ENCODE peak calls at places on chromosomes 16 and 17, in four cellular contexts. Z is GM10248, A is endodermal cell, O is HCT116. Q is an unnamed sample.

GRCh38 chr17:67836205-67836987 is 11.1 kb downstream of the BPTF start:
- DNase-seq in Z (no peak), A (no peak), O (no peak), Q (no peak)

GRCh38 chr16:69613283-69614154 is 47.8 kb downstream of the NFAT5 start:
- DNase-seq in Z (peak), A (no peak), O (no peak), Q (peak)

GRCh38 chr16:11079657-11080187 is 135.4 kb downstream of the CLEC16A start:
- DNase-seq in Z (peak), A (no peak), O (no peak), Q (peak)

GRCh38 chr17:13425390-13425789 is 176.3 kb downstream of the HS3ST3A1 start:
- DNase-seq in Z (no peak), A (no peak), O (no peak), Q (no peak)

GRCh38 chr16:5438591-5438990 is 341.0 kb upstream of the EEF2KMT start:
- DNase-seq in Z (no peak), A (no peak), O (peak), Q (no peak)

GRCh38 chr17:46010597-46011186 is 11.6 kb downstream of the STH start:
- DNase-seq in Z (no peak), A (peak), O (no peak), Q (no peak)

GRCh38 chr17:79993390-79994221 is 42.1 kb downstream of the TBC1D16 start:
- DNase-seq in Z (peak), A (peak), O (no peak), Q (peak)

GRCh38 chr17:30256756-30257506 is 21.4 kb upstream of the SLC6A4 start:
- DNase-seq in Z (no peak), A (no peak), O (no peak), Q (no peak)

GRCh38 chr17:78142113-78142861 is 3.9 kb upstream of the C17orf99 start:
- DNase-seq in Z (no peak), A (peak), O (peak), Q (no peak)

GRCh38 chr17:72358465-72358864 is 237.6 kb downstream of the SOX9 start:
- DNase-seq in Z (no peak), A (no peak), O (no peak), Q (no peak)

GRCh38 chr16:78290498-78291271 is 191.2 kb downstream of the WWOX start:
- DNase-seq in Z (no peak), A (no peak), O (no peak), Q (no peak)

GRCh38 chr16:27239906-27240655 is 28.5 kb downstream of the NSMCE1 start:
- DNase-seq in Z (no peak), A (no peak), O (no peak), Q (no peak)

GRCh38 chr17:37082985-37083384 is 134.2 kb downstream of the AATF start:
- DNase-seq in Z (no peak), A (peak), O (no peak), Q (no peak)

GRCh38 chr16:76668207-76668725 is 391.1 kb downstream of the CNTNAP4 start:
- DNase-seq in Z (no peak), A (peak), O (no peak), Q (peak)

GRCh38 chr16:72493681-72494415 is 321.9 kb upstream of the PMFBP1 start:
- DNase-seq in Z (no peak), A (no peak), O (no peak), Q (no peak)

GRCh38 chr17:7652659-7653343 is 2.1 kb downstream of the ATP1B2 start:
- DNase-seq in Z (no peak), A (no peak), O (no peak), Q (no peak)

GRCh38 chr16:35574454-35575431 is 2115.3 kb downstream of the TP53TG3F start:
- DNase-seq in Z (no peak), A (no peak), O (no peak), Q (no peak)

DNA sequence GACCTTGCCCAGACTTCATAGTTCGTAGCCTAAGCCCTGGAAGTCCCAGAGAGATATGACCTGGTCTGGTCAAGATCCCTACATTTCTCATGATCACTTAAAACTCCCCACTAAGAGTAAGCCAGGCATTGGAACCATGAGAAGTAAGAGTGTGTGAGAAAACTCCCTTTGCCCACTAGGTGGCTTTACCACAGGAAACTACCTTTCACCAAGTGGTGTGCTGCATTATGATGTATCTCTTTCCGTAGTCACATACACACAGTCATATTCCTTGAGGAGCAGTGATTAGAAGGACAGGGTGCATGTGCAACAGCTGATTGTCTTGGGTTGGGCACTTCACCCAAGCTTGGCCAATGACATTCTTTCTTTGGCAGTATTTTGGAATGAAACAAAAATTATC is 639.3 kb downstream of the KCNJ2 start:
- DNase-seq in Z (no peak), A (peak), O (peak), Q (no peak)
- TF ChIP-seq CTCF in Z (no peak), A (peak), O (peak), Q (no peak)

DNA sequence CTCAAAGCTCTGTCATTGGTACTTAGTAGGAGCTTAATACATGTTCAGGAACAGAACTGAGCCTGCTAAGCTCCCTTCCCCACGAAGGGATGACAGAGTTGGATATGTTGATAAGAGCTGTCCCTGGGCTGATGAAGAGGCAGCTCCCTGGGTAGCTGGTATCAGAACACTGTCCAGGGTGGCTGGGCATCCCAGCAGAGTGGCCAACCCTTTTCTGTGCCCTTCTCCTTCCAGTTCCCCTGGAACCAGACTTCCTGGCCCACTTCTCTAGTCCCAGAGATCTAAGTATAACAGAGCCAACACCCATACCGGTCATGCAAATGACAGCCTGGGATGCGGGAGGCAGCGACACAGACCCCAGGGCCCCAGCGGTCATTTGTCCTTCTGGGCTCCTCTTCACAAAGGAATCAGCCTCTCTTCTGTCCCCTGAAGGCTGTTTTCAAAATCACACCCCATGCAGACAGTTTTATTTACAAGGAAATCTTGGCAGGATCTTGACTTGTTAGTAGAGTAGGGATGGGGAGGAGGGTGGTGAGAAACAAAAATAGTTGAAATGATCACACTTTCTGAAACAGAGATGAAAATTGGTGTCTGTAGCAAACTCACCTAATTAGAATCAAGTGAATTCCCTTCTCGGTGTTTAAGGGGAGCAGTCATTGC is 1.4 kb upstream of the RHBDL3 start:
- DNase-seq in Z (no peak), A (peak), O (no peak), Q (no peak)
- TF ChIP-seq CTCF in Z (no peak), A (peak), O (peak), Q (no peak)

GRCh38 chr17:5281814-5282638 is at the start of gene RABEP1:
- DNase-seq in Z (peak), A (peak), O (peak), Q (peak)
- TF ChIP-seq CTCF in Z (no peak), A (peak), O (peak), Q (no peak)

DNA sequence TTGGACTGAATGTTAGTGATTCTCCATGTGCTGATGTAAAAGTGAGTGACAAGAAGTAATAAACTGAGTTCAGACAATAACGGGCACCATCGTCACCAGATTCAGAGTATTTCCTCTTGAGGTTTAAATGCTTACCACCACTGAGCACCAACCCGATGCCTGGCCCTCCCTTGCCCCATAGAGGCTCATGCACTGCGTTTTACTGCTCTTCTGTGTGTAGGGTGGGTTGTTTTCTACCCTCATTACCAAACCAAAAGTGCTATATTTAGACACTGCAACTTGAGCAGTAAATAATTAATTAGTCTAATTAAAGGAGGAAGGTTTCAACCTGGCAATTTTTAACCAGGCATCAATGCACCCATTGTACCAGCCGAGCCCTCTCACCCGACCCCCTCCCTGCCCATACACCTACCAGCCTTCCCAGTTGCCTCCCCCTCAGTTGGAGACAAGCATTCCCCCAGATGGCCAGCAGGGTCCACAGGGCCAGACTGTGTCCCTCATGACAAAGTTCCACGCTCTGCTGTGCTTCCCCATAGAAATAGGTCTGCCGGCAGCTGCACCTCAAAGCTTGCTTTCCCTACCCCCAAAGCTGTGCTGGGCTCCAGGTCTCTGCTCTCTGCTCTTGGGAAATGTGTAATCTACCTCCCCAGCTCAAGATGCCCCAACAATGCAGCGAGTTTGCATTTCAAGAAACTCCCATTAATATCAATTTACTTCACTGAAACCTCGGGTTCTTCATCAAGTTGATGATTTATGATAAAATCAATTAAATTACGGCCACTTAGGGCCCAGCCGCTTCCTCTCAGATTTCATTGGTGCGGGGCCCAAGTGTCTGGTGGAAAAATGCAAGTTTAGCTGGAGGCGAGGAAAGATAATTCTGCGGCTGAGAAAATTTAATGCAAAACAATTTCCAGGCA is 16.0 kb downstream of the HOXB4 start:
- DNase-seq in Z (no peak), A (no peak), O (no peak), Q (peak)
- TF ChIP-seq CTCF in Z (no peak), A (peak), O (peak), Q (no peak)

DNA sequence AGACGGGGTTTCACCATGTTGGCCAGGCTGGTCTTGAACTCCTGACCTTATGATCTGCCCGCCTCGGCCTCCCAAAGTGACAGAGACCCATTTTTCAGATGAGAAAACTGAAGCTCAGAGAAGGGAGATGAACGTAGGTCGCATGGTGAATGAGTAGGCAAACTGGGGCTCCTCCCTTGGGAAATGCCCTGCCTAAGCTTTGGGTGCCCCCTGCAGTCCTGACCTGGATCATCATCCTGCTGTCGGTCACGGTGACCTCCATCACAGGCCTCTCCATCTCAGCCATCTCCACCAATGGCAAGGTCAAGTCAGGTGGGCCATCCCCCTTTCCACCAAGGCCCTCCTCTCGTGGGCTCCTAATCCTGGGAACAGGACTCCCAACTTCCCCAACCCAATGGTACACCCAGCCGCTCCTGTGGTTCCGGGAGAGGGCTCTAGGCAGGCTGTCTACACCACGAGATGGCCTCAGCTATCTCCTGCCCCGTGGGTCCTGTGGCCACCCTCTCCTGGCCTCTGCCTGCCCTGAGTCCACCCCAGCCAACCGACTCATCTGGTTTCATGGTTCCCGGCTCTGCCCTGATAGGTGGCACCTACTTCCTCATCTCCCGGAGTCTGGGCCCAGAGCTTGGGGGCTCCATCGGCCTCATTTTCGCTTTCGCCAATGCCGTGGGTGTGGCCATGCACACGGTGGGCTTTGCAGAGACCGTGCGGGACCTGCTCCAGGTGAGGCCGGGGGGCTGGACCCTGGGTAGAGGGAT is 4.7 kb downstream of the SLC12A3 start:
- DNase-seq in Z (peak), A (peak), O (peak), Q (peak)
- TF ChIP-seq CTCF in Z (peak), A (peak), O (peak), Q (no peak)

GRCh38 chr16:13770436-13770835 is 149.5 kb upstream of the ERCC4 start:
- DNase-seq in Z (no peak), A (no peak), O (no peak), Q (no peak)

GRCh38 chr16:13772782-13773181 is 147.2 kb upstream of the ERCC4 start:
- DNase-seq in Z (no peak), A (no peak), O (no peak), Q (no peak)

GRCh38 chr16:13766334-13766733 is 153.6 kb upstream of the ERCC4 start:
- DNase-seq in Z (no peak), A (no peak), O (no peak), Q (no peak)

DNA sequence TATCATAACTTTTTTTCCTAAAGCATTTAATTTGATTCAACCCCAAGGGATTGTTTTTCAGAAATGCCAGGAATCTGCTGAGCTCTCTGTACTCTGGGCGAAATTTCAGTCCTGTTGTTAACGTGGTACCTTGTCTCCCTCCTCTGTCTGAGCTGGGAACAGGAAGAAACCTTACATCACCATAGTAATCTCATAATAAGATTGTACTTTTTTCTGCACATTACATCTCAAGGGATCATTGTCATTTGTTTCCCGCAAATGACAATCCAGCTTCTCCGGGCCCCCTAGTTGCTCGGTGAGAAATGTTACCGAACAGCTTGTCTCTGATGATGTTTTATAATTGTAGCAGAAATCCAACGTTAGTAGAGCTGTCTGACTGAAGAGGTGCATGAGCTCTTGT is 152.7 kb upstream of the ERCC4 start:
- DNase-seq in Z (no peak), A (no peak), O (no peak), Q (no peak)
- TF ChIP-seq CTCF in Z (no peak), A (peak), O (no peak), Q (no peak)

DNA sequence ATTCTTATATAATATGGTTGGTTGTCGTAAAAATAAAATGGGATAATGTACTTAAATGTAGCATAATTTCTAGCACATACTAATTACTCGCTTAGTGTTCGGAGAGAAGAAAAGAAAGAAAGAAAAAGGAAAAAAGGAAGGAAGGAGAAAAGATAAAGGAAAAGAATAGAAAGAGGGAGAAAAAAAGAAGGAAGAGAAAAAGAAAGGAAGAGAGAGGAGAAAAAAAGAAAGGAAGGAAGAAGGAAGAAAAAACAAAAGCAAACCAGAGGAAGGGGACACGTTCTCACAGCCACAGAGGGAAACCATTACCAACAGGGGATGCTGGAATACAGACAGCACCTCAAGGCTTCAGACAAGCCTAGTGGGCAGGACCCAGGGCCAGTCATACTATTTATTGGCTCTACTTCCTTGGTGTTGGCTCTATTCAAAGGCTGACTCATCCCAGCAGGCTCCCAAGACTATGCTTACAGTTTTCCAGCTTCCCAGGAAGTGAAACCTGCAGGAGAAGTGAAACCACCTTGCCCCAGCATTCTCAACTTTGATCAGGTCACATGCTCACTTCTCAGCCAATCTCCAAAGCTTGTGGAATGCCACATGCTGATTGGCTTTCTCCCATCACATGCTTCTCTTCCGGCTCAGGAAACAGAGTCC is 273.5 kb upstream of the IRX5 start:
- DNase-seq in Z (no peak), A (peak), O (peak), Q (no peak)
- TF ChIP-seq CTCF in Z (no peak), A (no peak), O (no peak), Q (no peak)

Q was measured in GM20000.